ENCODE peak calls at places on chromosomes 7 and 10, in six cellular contexts. N is neural crest cell, M is Panc1, A is endothelial cell, E is nephron progenitor cell, P is fibroblast of mammary gland. Z is an unnamed sample.
A peak's percentile ranks its signal among the peaks of the same experiment; 100 is the strongest.

GRCh38 chr10:63376560-63377304 is 89.0 kb downstream of the JMJD1C start:
- DNase-seq in M (no peak), E (no peak), N (no peak), P (peak; percentile 91), A (no peak), Z (no peak)

GRCh38 chr7:145339319-145339718 is 503.5 kb upstream of the TPK1 start:
- DNase-seq in N (no peak), E (no peak), M (no peak), A (no peak), P (no peak), Z (no peak)

GRCh38 chr7:45071528-45071927 is 17.2 kb downstream of the NACAD start:
- DNase-seq in M (no peak), E (no peak), P (peak; percentile 27), A (no peak), N (no peak), Z (no peak)

GRCh38 chr10:79333513-79333912 is 13.8 kb upstream of the PPIF start:
- DNase-seq in N (no peak), P (peak; percentile 79), M (no peak), E (no peak), A (no peak), Z (peak; percentile 27)

GRCh38 chr10:47038881-47039557 is 127.8 kb downstream of the PTPN20 start:
- DNase-seq in M (no peak), E (no peak), N (no peak), P (no peak), A (no peak), Z (no peak)

GRCh38 chr10:102009801-102010425 is 46.1 kb downstream of the ARMH3 start:
- DNase-seq in P (peak; percentile 92), M (peak; percentile 90), A (peak; percentile 36), N (peak; percentile 10), E (peak; percentile 34), Z (peak; percentile 44)

GRCh38 chr7:25854608-25855497 is 297.1 kb upstream of the NFE2L3 start:
- DNase-seq in E (peak; percentile 74), P (peak; percentile 100), A (peak; percentile 69), M (no peak), N (peak; percentile 63), Z (peak; percentile 71)

GRCh38 chr7:144437370-144438191 is 34.1 kb upstream of the NOBOX start:
- DNase-seq in E (peak; percentile 71), M (peak; percentile 69), N (peak; percentile 53), A (peak; percentile 64), P (peak; percentile 72), Z (peak; percentile 83)

GRCh38 chr10:13485623-13486022 is 43.2 kb downstream of the BEND7 start:
- DNase-seq in N (no peak), A (no peak), M (no peak), P (peak; percentile 15), E (no peak), Z (no peak)

GRCh38 chr7:103632972-103633371 is 187.0 kb upstream of the SLC26A5 start:
- DNase-seq in N (no peak), P (peak; percentile 57), M (no peak), A (no peak), E (no peak), Z (no peak)

GRCh38 chr10:69061305-69062161 is 26.4 kb upstream of the SRGN start:
- DNase-seq in A (no peak), P (peak; percentile 99), M (peak; percentile 91), E (no peak), N (no peak), Z (peak; percentile 35)

GRCh38 chr10:80168111-80168511 is 35.6 kb downstream of the PLAC9 start:
- DNase-seq in M (no peak), E (no peak), N (no peak), P (no peak), A (no peak), Z (no peak)

GRCh38 chr10:60460058-60460457 is 70.4 kb upstream of the ANK3 start:
- DNase-seq in A (no peak), M (no peak), P (no peak), N (no peak), E (no peak), Z (no peak)

GRCh38 chr10:21452203-21452602 is 73.3 kb downstream of the SKIDA1 start:
- DNase-seq in P (peak; percentile 24), M (no peak), N (no peak), E (no peak), A (no peak), Z (no peak)

GRCh38 chr7:23333671-23334246 is 34.6 kb downstream of the MALSU1 start:
- DNase-seq in P (peak; percentile 99), N (no peak), M (peak; percentile 80), A (no peak), E (no peak), Z (no peak)

GRCh38 chr10:130867446-130868194 is 443.9 kb downstream of the TCERG1L start:
- DNase-seq in M (no peak), A (no peak), P (no peak), N (no peak), E (no peak), Z (no peak)

GRCh38 chr10:78408671-78409472 is 375.2 kb downstream of the RPS24 start:
- DNase-seq in P (peak; percentile 21), M (no peak), E (no peak), N (no peak), A (no peak), Z (no peak)

GRCh38 chr10:1847361-1847760 is 110.0 kb upstream of the ADARB2 start:
- DNase-seq in E (no peak), P (no peak), N (no peak), A (no peak), M (no peak), Z (no peak)

GRCh38 chr7:156356551-156356950 is 284.0 kb upstream of the RNF32 start:
- DNase-seq in P (no peak), A (no peak), M (no peak), N (no peak), E (no peak), Z (no peak)

DNA sequence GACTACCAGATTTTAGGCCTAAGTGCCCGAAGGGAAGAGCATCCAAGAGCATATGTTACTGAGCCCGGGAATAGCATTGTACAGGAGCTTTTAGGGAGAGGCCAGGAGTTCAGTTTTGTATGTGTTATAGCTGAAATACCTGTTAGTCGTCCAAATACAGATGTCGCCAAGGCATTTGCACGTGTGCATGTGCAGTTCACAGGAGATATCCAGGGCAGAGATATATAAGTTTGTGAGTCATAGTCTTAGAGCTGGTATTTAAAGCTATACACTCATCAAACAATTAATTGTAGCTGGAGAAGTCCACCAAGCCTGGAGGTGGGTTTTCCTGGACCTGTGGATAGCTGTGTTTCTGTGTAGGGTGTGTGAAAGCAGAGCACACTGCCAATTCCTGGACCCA is 394.0 kb upstream of the FZD8 start:
- DNase-seq in P (no peak), E (no peak), M (no peak), A (no peak), N (no peak), Z (no peak)
- TF ChIP-seq CTCF in P (no peak), E (no peak), M (no peak), A (no peak), N (no peak), Z (no peak)

GRCh38 chr7:123748171-123748733 is 551 bp downstream of the WASL start:
- DNase-seq in P (peak; percentile 30), M (no peak), A (peak; percentile 48), N (peak; percentile 18), E (peak; percentile 58), Z (peak; percentile 40)

GRCh38 chr7:123747620-123748141 is 1.1 kb downstream of the WASL start:
- DNase-seq in N (peak; percentile 31), A (peak; percentile 56), P (peak; percentile 83), E (peak; percentile 59), M (no peak), Z (peak; percentile 57)

GRCh38 chr7:123750389-123751230 is 1.8 kb upstream of the WASL start:
- DNase-seq in M (no peak), E (no peak), P (no peak), A (no peak), N (no peak), Z (no peak)

GRCh38 chr7:123748734-123749536 is at the start of gene WASL:
- DNase-seq in E (peak; percentile 95), M (no peak), A (peak; percentile 96), N (peak; percentile 95), P (peak; percentile 79), Z (peak; percentile 86)

DNA sequence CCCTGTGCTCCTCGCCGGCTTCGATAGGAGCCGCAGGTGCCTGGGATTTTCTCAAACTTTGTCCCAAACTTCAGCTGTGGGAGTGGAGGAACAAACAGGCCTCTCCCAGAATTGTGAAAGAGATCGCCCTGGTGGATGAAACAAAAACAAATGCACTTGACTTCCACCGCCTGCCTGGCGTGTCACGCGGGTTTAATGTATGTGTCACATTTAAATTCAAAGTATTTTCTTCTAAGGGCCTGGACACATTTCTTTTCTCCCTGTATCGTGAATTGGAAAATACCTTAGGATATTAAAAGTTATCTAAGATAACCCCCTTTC is 694 bp upstream of the WASL start:
- DNase-seq in E (no peak), A (no peak), N (no peak), M (no peak), P (peak; percentile 77), Z (peak; percentile 67)
- TF ChIP-seq CTCF in E (no peak), A (no peak), N (peak; percentile 46), M (no peak), P (no peak), Z (no peak)

DNA sequence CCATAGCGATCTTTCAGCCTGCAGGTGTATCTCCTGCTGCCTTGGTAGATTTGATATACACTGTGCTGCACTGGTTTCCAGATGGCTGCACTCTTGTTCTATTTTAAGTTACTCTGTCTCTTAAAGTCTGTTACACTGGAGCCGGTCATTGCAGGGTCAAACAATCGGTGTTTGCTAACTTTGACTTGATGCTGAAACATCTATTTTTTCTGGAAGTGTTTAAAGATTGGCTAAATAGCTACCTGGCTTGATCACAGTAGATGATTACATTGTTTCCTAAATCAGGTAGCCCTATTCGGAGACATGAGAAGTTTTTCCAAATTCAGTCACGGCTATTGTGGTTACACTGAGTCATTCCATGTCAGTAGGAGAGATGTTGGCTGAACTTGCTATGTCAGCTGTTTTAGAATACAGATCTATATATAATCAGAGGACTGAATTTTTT is 574.8 kb downstream of the ETV1 start:
- DNase-seq in A (no peak), P (peak; percentile 17), E (no peak), N (no peak), M (peak; percentile 15), Z (no peak)
- TF ChIP-seq CTCF in A (no peak), P (no peak), E (no peak), N (no peak), M (peak; percentile 11), Z (no peak)

GRCh38 chr10:118832242-118832651 is 77.5 kb upstream of the CACUL1 start:
- DNase-seq in A (no peak), N (no peak), E (no peak), P (no peak), M (no peak), Z (peak; percentile 5)

GRCh38 chr10:118823256-118823907 is 68.6 kb upstream of the CACUL1 start:
- DNase-seq in E (no peak), P (no peak), A (no peak), M (no peak), N (no peak), Z (no peak)

DNA sequence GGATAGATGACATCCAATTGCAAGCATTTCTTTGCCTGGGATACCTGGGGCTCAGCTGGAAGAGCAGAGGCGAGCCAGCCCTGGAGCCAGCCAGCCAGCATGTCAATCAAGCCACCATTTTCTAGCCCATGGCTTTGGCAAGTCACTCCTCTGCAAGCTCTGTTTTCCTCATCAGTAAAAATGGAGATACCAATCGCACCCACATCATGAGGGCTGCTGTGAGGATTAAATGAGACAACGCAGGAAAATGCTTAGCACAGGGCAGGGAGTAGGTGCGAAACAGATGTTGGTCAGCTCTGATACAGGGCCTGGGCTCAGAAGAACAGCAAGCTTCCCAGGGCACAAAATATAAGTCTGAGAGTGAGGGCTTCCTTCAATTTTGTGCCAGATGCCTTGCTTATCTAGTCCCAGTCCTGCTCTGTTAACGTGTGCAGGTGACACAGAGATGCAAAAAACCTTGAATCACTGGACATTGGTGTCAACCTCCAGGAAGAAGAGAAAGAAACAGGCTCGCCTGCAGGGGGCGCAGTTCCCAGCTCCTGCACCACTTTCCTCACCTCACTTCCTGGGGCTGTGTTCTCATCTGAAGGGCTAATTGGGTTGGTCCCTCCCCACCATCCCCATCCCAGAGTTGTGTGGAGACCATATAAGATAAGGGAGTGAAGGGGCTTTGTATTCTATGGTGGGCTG is 72.8 kb upstream of the CACUL1 start:
- DNase-seq in P (no peak), A (no peak), N (no peak), M (no peak), E (no peak), Z (peak; percentile 30)
- TF ChIP-seq CTCF in P (peak; percentile 34), A (peak; percentile 51), N (peak; percentile 45), M (peak; percentile 71), E (no peak), Z (no peak)

Z was measured in activated CD8-positive, alpha-beta T cell treated with anti-CD3 and anti-CD28 coated beads for 36 hours.